ENCODE peak calls at places on chromosomes 7 and 10, in seven cellular contexts. X, F, Z, O, I, U and K are unnamed samples.
A peak's percentile ranks its signal among the peaks of the same experiment; 100 is the strongest.

GRCh38 chr7:52779004-52779403 is 256.4 kb upstream of the POM121L12 start:
- DNase-seq in Z (no peak), X (no peak), U (no peak), I (no peak), O (no peak), F (no peak), K (no peak)

GRCh38 chr10:123614888-123615287 is 51.3 kb upstream of the GPR26 start:
- DNase-seq in O (peak; percentile 87), U (no peak), Z (peak; percentile 16), X (no peak), F (peak; percentile 62), I (peak; percentile 67), K (no peak)

GRCh38 chr10:96512997-96513685 is 585 bp downstream of the TLL2 start:
- DNase-seq in Z (no peak), U (no peak), F (no peak), O (no peak), X (no peak), I (peak; percentile 63), K (no peak)

GRCh38 chr7:34939175-34939574 is 98.1 kb downstream of the DPY19L1 start:
- DNase-seq in F (no peak), X (no peak), I (peak; percentile 29), O (no peak), Z (no peak), U (no peak), K (no peak)

GRCh38 chr7:123635551-123636359 is 19.9 kb upstream of the LMOD2 start:
- DNase-seq in X (no peak), F (no peak), U (no peak), O (no peak), Z (no peak), I (peak; percentile 75), K (no peak)

GRCh38 chr10:126538439-126539140 is 131.9 kb downstream of the C10orf90 start:
- DNase-seq in X (no peak), Z (no peak), F (no peak), O (no peak), U (no peak), I (peak; percentile 18), K (no peak)

GRCh38 chr10:129658673-129659072 is 191.6 kb downstream of the MGMT start:
- DNase-seq in Z (no peak), U (peak; percentile 55), O (no peak), I (peak; percentile 24), X (no peak), F (no peak), K (no peak)

GRCh38 chr10:119516381-119517234 is 25.9 kb downstream of the RGS10 start:
- DNase-seq in U (peak; percentile 62), O (no peak), X (no peak), I (no peak), Z (no peak), F (no peak), K (no peak)

GRCh38 chr10:89182894-89183293 is 24.2 kb downstream of the CH25H start:
- DNase-seq in O (no peak), X (no peak), F (no peak), U (no peak), Z (no peak), I (no peak), K (no peak)

GRCh38 chr7:120856621-120857352 is 1.2 kb downstream of the TSPAN12 start:
- DNase-seq in U (peak; percentile 74), O (peak; percentile 75), X (peak; percentile 62), F (peak; percentile 57), I (peak; percentile 47), Z (peak; percentile 29), K (peak; percentile 73)

GRCh38 chr7:135801877-135802276 is 53.3 kb upstream of the FAM180A start:
- DNase-seq in F (no peak), I (no peak), U (no peak), X (no peak), Z (no peak), O (no peak), K (peak; percentile 60)

GRCh38 chr10:47305566-47305965 is 5.6 kb downstream of the GDF10 start:
- DNase-seq in Z (no peak), I (no peak), U (no peak), O (no peak), X (no peak), F (no peak), K (no peak)

GRCh38 chr10:57692255-57692980 is 575.3 kb downstream of the IPMK start:
- DNase-seq in I (peak; percentile 87), X (no peak), F (no peak), Z (no peak), U (no peak), O (no peak), K (no peak)

GRCh38 chr7:131100357-131101054 is 227.2 kb upstream of the MKLN1 start:
- DNase-seq in X (no peak), I (no peak), Z (no peak), U (no peak), O (no peak), F (no peak), K (no peak)

GRCh38 chr7:11170863-11171568 is 197.3 kb downstream of the PHF14 start:
- DNase-seq in U (no peak), O (no peak), F (no peak), I (no peak), X (no peak), Z (no peak), K (no peak)

GRCh38 chr10:87870154-87870553 is 6.7 kb downstream of the PTEN start:
- DNase-seq in O (no peak), F (no peak), X (no peak), U (no peak), I (no peak), Z (no peak), K (no peak)

GRCh38 chr7:112481833-112482669 is 1.3 kb downstream of the LSMEM1 start:
- DNase-seq in O (no peak), U (no peak), I (peak; percentile 96), Z (peak; percentile 50), F (peak; percentile 82), X (no peak), K (peak; percentile 81)

GRCh38 chr7:128215739-128216138 is 25.3 kb upstream of the LEP start:
- DNase-seq in I (peak; percentile 48), U (no peak), Z (no peak), O (no peak), F (no peak), X (no peak), K (no peak)

DNA sequence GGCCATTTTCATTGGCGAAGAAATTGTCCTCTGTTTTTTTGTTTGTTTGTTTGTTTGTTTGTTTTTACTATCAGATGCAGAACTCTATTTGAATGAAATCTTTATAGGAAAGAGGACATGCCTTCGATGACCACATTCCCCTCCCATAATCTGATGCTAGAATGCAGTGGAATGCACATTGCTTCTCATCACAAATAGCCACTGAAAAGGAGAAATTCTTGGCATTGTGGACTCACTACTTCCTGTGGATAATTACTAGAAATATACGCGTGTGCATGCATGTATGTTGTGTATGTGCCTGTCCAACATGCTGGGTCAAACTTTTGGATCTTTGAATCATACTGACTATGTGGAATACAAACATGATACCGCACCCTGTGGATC is 70.5 kb upstream of the SFMBT2 start:
- DNase-seq in F (no peak), O (no peak), X (peak; percentile 2), U (no peak), Z (no peak), I (no peak), K (no peak)
- H3K4me3 ChIP-seq in F (no peak overlapping the region), O (no peak overlapping the region), X (no peak overlapping the region), U (no peak overlapping the region), Z (no peak overlapping the region), I (no peak overlapping the region), K (no peak overlapping the region)

GRCh38 chr10:21398549-21399345 is 126.7 kb downstream of the SKIDA1 start:
- DNase-seq in X (no peak), Z (no peak), I (peak; percentile 67), U (no peak), O (no peak), F (no peak), K (no peak)
- H3K27ac ChIP-seq in X (no peak overlapping the region), Z (no peak overlapping the region), I (no peak overlapping the region), U (no peak overlapping the region), O (no peak overlapping the region), F (no peak overlapping the region), K (no peak overlapping the region)

GRCh38 chr7:29806131-29806792 is at the start of gene WIPF3:
- DNase-seq in F (peak; percentile 66), O (peak; percentile 55), I (peak; percentile 44), X (no peak), Z (peak; percentile 7), U (peak; percentile 37), K (no peak)

GRCh38 chr7:29808075-29808786 is 1.9 kb downstream of the WIPF3 start:
- DNase-seq in U (no peak), F (no peak), O (no peak), I (no peak), Z (no peak), X (no peak), K (no peak)

GRCh38 chr7:29806793-29807178 is 478 bp downstream of the WIPF3 start:
- DNase-seq in X (no peak), F (no peak), O (no peak), U (no peak), Z (no peak), I (no peak), K (no peak)

GRCh38 chr7:29805031-29805430 is 1.3 kb upstream of the WIPF3 start:
- DNase-seq in O (no peak), Z (no peak), X (no peak), I (no peak), U (no peak), F (no peak), K (no peak)

DNA sequence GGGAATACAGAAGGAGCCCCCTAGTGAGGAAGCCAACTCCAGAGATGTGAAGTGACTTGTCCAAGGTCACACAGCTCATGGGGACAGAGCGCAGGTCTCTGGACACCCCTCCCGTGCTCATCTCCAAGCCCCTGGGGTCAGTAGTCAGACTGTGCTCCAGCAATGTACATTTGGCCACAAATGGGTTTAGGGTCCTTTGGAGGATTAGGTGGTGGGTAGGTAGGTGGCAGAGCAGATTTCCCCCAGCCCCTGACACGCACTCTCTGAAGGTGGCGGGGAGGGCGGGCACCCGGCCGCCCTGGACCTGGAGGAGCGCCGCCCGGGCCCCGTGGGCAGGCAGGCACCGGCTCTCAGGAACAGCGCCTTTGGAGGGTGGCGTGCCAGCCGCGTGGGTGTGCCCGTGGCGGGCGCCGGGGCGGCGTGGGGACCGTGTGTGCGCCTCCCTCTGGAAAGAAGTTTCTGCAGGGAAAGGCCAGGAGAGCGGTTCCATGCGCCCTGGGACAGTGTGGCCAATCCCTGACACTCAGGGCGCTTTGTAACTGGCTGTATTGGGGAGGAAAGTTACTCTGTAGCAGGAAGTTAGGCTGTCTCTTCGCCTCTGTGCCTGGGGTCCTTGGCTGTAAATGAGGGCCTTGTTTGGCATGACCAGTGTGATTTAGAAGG is 1.0 kb downstream of the WIPF3 start:
- DNase-seq in O (peak; percentile 35), X (no peak), Z (peak; percentile 34), F (peak; percentile 82), U (no peak), I (peak; percentile 41), K (peak; percentile 74)
- H3K4me3 ChIP-seq in O (peak overlapping the region; percentile 36), X (peak overlapping the region; percentile 67), Z (peak overlapping the region; percentile 82), F (peak overlapping the region; percentile 80), U (peak overlapping the region; percentile 45), I (peak overlapping the region; percentile 62), K (peak overlapping the region; percentile 76)

GRCh38 chr10:34766811-34767516 is 48.1 kb downstream of the PARD3 start:
- DNase-seq in X (no peak), U (no peak), Z (no peak), O (no peak), I (no peak), F (no peak), K (no peak)
- H3K27ac ChIP-seq in X (no peak overlapping the region), U (peak overlapping the region; percentile 76), Z (no peak overlapping the region), O (peak overlapping the region; percentile 40), I (no peak overlapping the region), F (peak overlapping the region; percentile 15), K (no peak overlapping the region)